ENCODE peak calls at places on chromosome 6, in seven cellular contexts. E is lower lobe of right lung; W is effector CD4-positive, alpha-beta T cell; C is M059J; D is adrenal gland; N is AG20443; B is activated CD4-positive, CD25-positive, alpha-beta regulatory T cell treated with anti-CD3 and anti-CD28 coated beads, Interleukin-2, amount 50 U/mL, for 72 hours. R is an unnamed sample.

GRCh38 chr6:68704485-68704884 is 69.4 kb downstream of the ADGRB3 start:
- DNase-seq in B (no peak), D (no peak), C (no peak), N (no peak), E (no peak), W (no peak), R (no peak)

GRCh38 chr6:125018136-125018535 is 55.9 kb downstream of the RNF217 start:
- DNase-seq in N (no peak), C (no peak), W (no peak), D (no peak), E (no peak), B (no peak), R (no peak)

GRCh38 chr6:86581833-86582232 is 355.5 kb upstream of the HTR1E start:
- DNase-seq in B (no peak), W (no peak), N (no peak), D (no peak), C (peak), E (no peak), R (no peak)

GRCh38 chr6:157267654-157268053 is 55.7 kb downstream of the TMEM242 start:
- DNase-seq in W (no peak), B (no peak), E (no peak), N (no peak), D (no peak), C (no peak), R (no peak)

GRCh38 chr6:4185419-4185818 is 50.0 kb upstream of the ECI2 start:
- DNase-seq in C (no peak), E (no peak), D (no peak), N (no peak), W (no peak), B (no peak), R (no peak)

GRCh38 chr6:217048-217659 is 75.1 kb upstream of the DUSP22 start:
- DNase-seq in C (no peak), W (no peak), B (no peak), E (no peak), D (no peak), N (no peak), R (no peak)

GRCh38 chr6:16179970-16180431 is 51.1 kb downstream of the MYLIP start:
- DNase-seq in C (no peak), D (no peak), E (no peak), N (no peak), B (no peak), W (peak), R (no peak)

GRCh38 chr6:158972241-158973233 is 27.5 kb downstream of the RSPH3 start:
- DNase-seq in W (no peak), E (no peak), N (peak), B (no peak), C (peak), D (no peak), R (no peak)

GRCh38 chr6:71476371-71476770 is 187.8 kb downstream of the OGFRL1 start:
- DNase-seq in E (no peak), W (no peak), D (no peak), C (no peak), N (no peak), B (no peak), R (no peak)

GRCh38 chr6:82363368-82364086 is at the start of gene TPBG:
- DNase-seq in W (no peak), E (peak), D (peak), C (peak), N (peak), B (no peak), R (peak)

GRCh38 chr6:151239603-151240035 is at the start of gene AKAP12:
- DNase-seq in C (no peak), B (no peak), E (no peak), D (peak), W (no peak), N (peak), R (no peak)

GRCh38 chr6:122144229-122144628 is 255.2 kb upstream of the HSF2 start:
- DNase-seq in N (no peak), C (no peak), D (no peak), W (no peak), E (no peak), B (no peak), R (no peak)

GRCh38 chr6:12806811-12807210 is 90.2 kb downstream of the PHACTR1 start:
- DNase-seq in B (no peak), C (no peak), N (no peak), E (no peak), W (no peak), D (no peak), R (no peak)

GRCh38 chr6:71468841-71469750 is 180.5 kb downstream of the OGFRL1 start:
- DNase-seq in E (no peak), D (no peak), C (peak), B (no peak), W (no peak), N (peak), R (no peak)

GRCh38 chr6:14559754-14560527 is 442.4 kb downstream of the CD83 start:
- DNase-seq in W (no peak), N (no peak), E (no peak), B (no peak), D (no peak), C (no peak), R (no peak)

GRCh38 chr6:96466149-96466863 is 55.3 kb upstream of the UFL1 start:
- DNase-seq in N (no peak), E (no peak), D (no peak), C (no peak), B (no peak), W (no peak), R (no peak)

GRCh38 chr6:46175446-46175845 is 4.7 kb upstream of the ENPP5 start:
- DNase-seq in C (no peak), N (no peak), D (no peak), E (no peak), W (no peak), B (no peak), R (no peak)

GRCh38 chr6:48087448-48087847 is 23.5 kb downstream of the PTCHD4 start:
- DNase-seq in D (no peak), E (no peak), N (no peak), C (peak), B (no peak), W (no peak), R (no peak)

GRCh38 chr6:148700713-148701392 is 46.0 kb upstream of the UST start:
- DNase-seq in C (peak), N (peak), B (no peak), D (peak), E (no peak), W (no peak), R (peak)

GRCh38 chr6:118468682-118469465 is 79.2 kb upstream of the PLN start:
- DNase-seq in C (peak), E (no peak), N (no peak), B (no peak), W (no peak), D (peak), R (no peak)

GRCh38 chr6:17656092-17656491 is 50.6 kb downstream of the NUP153 start:
- DNase-seq in D (no peak), B (no peak), E (no peak), W (no peak), N (no peak), C (peak), R (no peak)

R was measured in type B pancreatic cell.